ENCODE peak calls at places on chromosomes 5 and 9, in ten cellular contexts. D is HuH-7; G is NCI-H2081; R is psoas muscle; W is A673; F is activated CD8-positive, alpha-beta memory T cell treated with anti-CD3 and anti-CD28 coated beads for 24 hours; P is left cardiac atrium; O is endothelial cell; T is NCI-H1105 treated with DMSO at 0.1 percent for 48 hours; X is brain microvascular endothelial cell. Y is an unnamed sample.

GRCh38 chr9:34380034-34380510 is 3.4 kb upstream of the MYORG start:
- DNase-seq in D (peak; percentile 23), G (no peak), R (no peak), W (peak; percentile 21), F (no peak), P (no peak), O (peak; percentile 25), T (peak; percentile 48), X (no peak), Y (no peak)

GRCh38 chr9:78566948-78567675 is 270.2 kb downstream of the PSAT1 start:
- DNase-seq in D (no peak), G (no peak), R (no peak), W (no peak), F (no peak), P (no peak), O (no peak), T (no peak), X (peak; percentile 72), Y (no peak)

GRCh38 chr5:148314187-148314586 is 2.0 kb downstream of the SPINK7 start:
- DNase-seq in D (no peak), G (no peak), R (no peak), W (no peak), F (no peak), P (no peak), O (no peak), T (no peak), X (no peak), Y (no peak)

GRCh38 chr5:178651046-178651810 is 24.4 kb upstream of the CLK4 start:
- DNase-seq in D (no peak), G (no peak), R (no peak), W (no peak), F (no peak), P (no peak), O (no peak), T (no peak), X (peak; percentile 97), Y (no peak)

GRCh38 chr9:94720846-94721549 is 5.5 kb upstream of the AOPEP start:
- DNase-seq in D (no peak), G (no peak), R (no peak), W (no peak), F (no peak), P (no peak), O (no peak), T (no peak), X (no peak), Y (no peak)

GRCh38 chr5:142872795-142873194 is 102.6 kb downstream of the ARHGAP26 start:
- DNase-seq in D (no peak), G (no peak), R (no peak), W (no peak), F (peak; percentile 45), P (no peak), O (no peak), T (no peak), X (peak; percentile 68), Y (no peak)

GRCh38 chr5:157496847-157497246 is 36.8 kb downstream of the NIPAL4 start:
- DNase-seq in D (no peak), G (no peak), R (no peak), W (no peak), F (no peak), P (no peak), O (no peak), T (no peak), X (no peak), Y (no peak)

GRCh38 chr5:116600876-116601275 is 26.3 kb upstream of the SEMA6A start:
- DNase-seq in D (no peak), G (no peak), R (no peak), W (no peak), F (no peak), P (no peak), O (no peak), T (no peak), X (peak; percentile 72), Y (no peak)

GRCh38 chr9:121822093-121823085 is 171.0 kb downstream of the DAB2IP start:
- DNase-seq in D (no peak), G (peak; percentile 3), R (no peak), W (no peak), F (peak; percentile 53), P (no peak), O (no peak), T (no peak), X (no peak), Y (no peak)

GRCh38 chr9:100222674-100223073 is 123.6 kb downstream of the INVS start:
- DNase-seq in D (no peak), G (no peak), R (no peak), W (peak; percentile 69), F (no peak), P (no peak), O (no peak), T (peak; percentile 3), X (no peak), Y (no peak)

GRCh38 chr5:353599-354580 is 32.4 kb downstream of the AHRR start:
- DNase-seq in D (no peak), G (no peak), R (no peak), W (no peak), F (peak; percentile 48), P (no peak), O (no peak), T (no peak), X (no peak), Y (no peak)

GRCh38 chr5:59562756-59563389 is 330.7 kb downstream of the PDE4D start:
- DNase-seq in D (peak; percentile 44), G (peak; percentile 45), R (peak; percentile 79), W (no peak), F (no peak), P (no peak), O (no peak), T (no peak), X (peak; percentile 29), Y (no peak)

GRCh38 chr9:121939643-121940042 is 153.5 kb downstream of the TTLL11 start:
- DNase-seq in D (no peak), G (no peak), R (no peak), W (no peak), F (no peak), P (no peak), O (no peak), T (no peak), X (no peak), Y (no peak)

GRCh38 chr5:179432547-179432946 is 87.3 kb upstream of the ADAMTS2 start:
- DNase-seq in D (no peak), G (no peak), R (no peak), W (no peak), F (no peak), P (no peak), O (no peak), T (no peak), X (no peak), Y (no peak)

GRCh38 chr5:75522542-75522941 is 10.9 kb downstream of the POLK start:
- DNase-seq in D (no peak), G (no peak), R (no peak), W (no peak), F (no peak), P (no peak), O (no peak), T (no peak), X (no peak), Y (no peak)

Y was measured in NCI-H1436.